ENCODE peak calls at places on chromosomes 7 and 10, in seven cellular contexts. M is OCI-LY7, A is hepatocyte, X is HCT116, L is PC-3, C is SK-N-SH, B is MM.1S. P is an unnamed sample.
A peak's percentile ranks its signal among the peaks of the same experiment; 100 is the strongest.

GRCh38 chr7:6653101-6653995 is 16.2 kb downstream of the ZNF316 start:
- DNase-seq in M (no peak), B (no peak), A (no peak), X (no peak), L (no peak), C (peak; percentile 48), P (no peak)

GRCh38 chr10:102243304-102243703 is 2.0 kb upstream of the PITX3 start:
- DNase-seq in C (no peak), L (peak; percentile 70), X (no peak), A (no peak), B (no peak), M (no peak), P (no peak)

GRCh38 chr10:128040681-128041080 is 85.5 kb downstream of the MKI67 start:
- DNase-seq in X (no peak), A (no peak), C (no peak), L (no peak), M (no peak), B (no peak), P (no peak)

GRCh38 chr10:63157845-63158624 is 24.9 kb downstream of the NRBF2 start:
- DNase-seq in L (peak; percentile 99), A (peak; percentile 92), M (peak; percentile 87), B (peak; percentile 85), X (peak; percentile 85), C (peak; percentile 54), P (peak; percentile 39)

GRCh38 chr7:117809958-117810357 is 63.3 kb downstream of the CTTNBP2 start:
- DNase-seq in A (peak; percentile 36), X (no peak), B (peak; percentile 71), C (no peak), M (no peak), L (no peak), P (no peak)

GRCh38 chr7:51823437-51823836 is 506.8 kb upstream of the COBL start:
- DNase-seq in M (no peak), X (no peak), B (peak; percentile 13), C (no peak), L (no peak), A (no peak), P (no peak)

GRCh38 chr7:149495785-149496641 is 1.6 kb downstream of the ZNF746 start:
- DNase-seq in X (no peak), M (no peak), A (peak; percentile 76), L (peak; percentile 19), C (peak; percentile 61), B (no peak), P (peak; percentile 47)

GRCh38 chr10:98226508-98227144 is 41.4 kb downstream of the LOXL4 start:
- DNase-seq in B (no peak), C (no peak), M (no peak), X (no peak), L (no peak), A (no peak), P (no peak)

GRCh38 chr10:115802911-115803310 is 470.1 kb downstream of the GFRA1 start:
- DNase-seq in L (no peak), X (no peak), C (no peak), A (no peak), B (peak; percentile 55), M (no peak), P (no peak)

GRCh38 chr10:122343135-122343800 is 31.2 kb upstream of the PLEKHA1 start:
- DNase-seq in A (no peak), X (no peak), B (no peak), L (no peak), C (no peak), M (peak; percentile 57), P (no peak)

GRCh38 chr10:11367505-11367904 is 243.9 kb downstream of the USP6NL start:
- DNase-seq in A (no peak), B (no peak), X (no peak), C (no peak), L (no peak), M (no peak), P (no peak)

GRCh38 chr10:21052709-21053104 is 155.6 kb upstream of the NEBL start:
- DNase-seq in A (no peak), B (no peak), L (no peak), C (no peak), M (no peak), X (no peak), P (no peak)

GRCh38 chr10:132335189-132336063 is 3.4 kb downstream of the LRRC27 start:
- DNase-seq in X (no peak), A (no peak), B (no peak), L (no peak), M (peak; percentile 73), C (no peak), P (no peak)

GRCh38 chr7:73838642-73839041 is 3.7 kb downstream of the METTL27 start:
- DNase-seq in X (no peak), C (no peak), B (peak; percentile 37), A (no peak), M (no peak), L (no peak), P (peak; percentile 56)

GRCh38 chr7:131898418-131898817 is 342.0 kb upstream of the PODXL start:
- DNase-seq in X (no peak), A (no peak), L (peak; percentile 15), M (no peak), C (no peak), B (no peak), P (no peak)
- H3K9me2 ChIP-seq in X (no peaks in the 10 kb centered on the region), A (no peaks in the 10 kb centered on the region), L (no peaks in the 10 kb centered on the region), M (no peaks in the 10 kb centered on the region), C (no peaks in the 10 kb centered on the region), B (no peaks in the 10 kb centered on the region), P (no peaks in the 10 kb centered on the region)

GRCh38 chr7:71229201-71229600 is 97.3 kb downstream of the GALNT17 start:
- DNase-seq in B (no peak), C (no peak), X (no peak), A (no peak), L (no peak), M (no peak), P (no peak)
- TF ChIP-seq CTCF in B (no peak), C (no peak), X (no peak), A (no peak), L (no peak), M (no peak), P (no peak)

DNA sequence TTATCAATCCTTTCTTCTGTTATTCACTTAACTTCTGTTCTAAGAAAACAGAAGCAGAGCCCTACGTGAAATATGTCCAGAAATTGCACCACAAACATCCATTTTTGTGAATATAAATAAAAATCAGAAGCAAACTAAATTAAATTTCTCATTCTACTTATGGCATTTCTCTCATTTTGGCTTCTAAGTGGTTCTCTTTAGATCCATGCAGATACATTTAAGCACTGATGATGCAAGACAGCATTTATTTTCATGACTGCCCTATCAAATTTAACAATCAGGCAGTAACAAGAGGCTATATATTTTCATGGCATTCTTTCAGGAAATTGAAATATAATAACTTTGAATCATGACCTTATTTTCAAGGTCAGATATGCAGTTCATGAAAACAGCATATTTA is 1049.6 kb downstream of the GRM8 start:
- DNase-seq in C (peak; percentile 3), B (no peak), M (no peak), L (no peak), A (no peak), X (no peak), P (no peak)
- H3K9me3 ChIP-seq in C (no peaks in the 10 kb centered on the region), B (no peaks in the 10 kb centered on the region), M (no peaks in the 10 kb centered on the region), L (peaks cover 12% of the 10 kb centered on the region), A (no peaks in the 10 kb centered on the region), X (no peaks in the 10 kb centered on the region), P (no peaks in the 10 kb centered on the region)

DNA sequence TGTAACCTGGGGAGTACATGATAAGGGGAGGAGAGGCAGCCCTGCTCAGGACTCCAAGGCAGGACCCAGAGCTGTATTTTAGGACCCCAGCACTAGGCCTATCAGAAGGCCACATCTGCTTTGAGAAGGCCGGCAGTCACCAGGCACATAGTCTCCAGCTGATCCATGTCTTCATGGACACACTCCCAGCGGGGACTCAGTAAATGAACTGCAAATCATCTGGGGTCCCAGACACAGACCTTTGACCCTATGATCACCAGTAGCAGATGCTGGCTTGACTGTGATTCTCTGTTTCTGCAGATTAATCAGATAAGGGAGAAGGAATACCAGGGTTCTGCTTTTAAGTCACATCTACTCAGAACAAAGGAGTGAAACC is 341.4 kb upstream of the PODXL start:
- DNase-seq in A (no peak), C (no peak), L (no peak), M (no peak), B (no peak), X (no peak), P (no peak)
- H3K9me2 ChIP-seq in A (no peaks in the 10 kb centered on the region), C (no peaks in the 10 kb centered on the region), L (no peaks in the 10 kb centered on the region), M (no peaks in the 10 kb centered on the region), B (no peaks in the 10 kb centered on the region), X (no peaks in the 10 kb centered on the region), P (no peaks in the 10 kb centered on the region)

DNA sequence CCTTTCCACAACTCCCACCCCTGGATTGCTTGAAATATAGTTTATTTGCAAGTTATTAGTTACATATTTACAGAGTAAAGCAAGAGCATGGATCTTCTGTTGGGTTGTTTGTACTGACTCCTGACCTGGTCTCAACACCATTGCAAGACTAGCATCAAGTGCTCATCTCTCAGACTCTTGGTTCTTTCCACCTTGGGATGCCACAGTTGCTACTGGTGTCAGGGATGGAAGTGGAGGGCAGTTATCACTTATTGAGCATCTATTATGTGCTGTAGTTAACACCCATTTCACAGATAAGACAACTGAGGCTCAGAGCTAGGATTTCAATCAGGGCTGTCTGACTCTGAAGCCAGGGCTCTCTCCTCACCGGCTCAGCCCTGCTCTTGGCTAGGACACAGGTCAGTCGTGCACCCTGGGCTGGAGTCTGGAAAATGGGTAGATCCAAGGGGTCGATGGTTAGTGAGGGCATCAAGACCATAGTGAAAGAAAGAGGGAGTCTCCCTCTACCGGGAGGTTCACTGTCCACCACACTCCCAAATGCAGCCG is 614 bp upstream of the ADAMTS14 start:
- DNase-seq in C (no peak), M (no peak), L (no peak), A (no peak), B (no peak), X (no peak), P (peak; percentile 33)
- TF ChIP-seq CTCF in C (no peak), M (no peak), L (peak; percentile 29), A (peak; percentile 12), B (no peak), X (no peak), P (peak; percentile 19)

DNA sequence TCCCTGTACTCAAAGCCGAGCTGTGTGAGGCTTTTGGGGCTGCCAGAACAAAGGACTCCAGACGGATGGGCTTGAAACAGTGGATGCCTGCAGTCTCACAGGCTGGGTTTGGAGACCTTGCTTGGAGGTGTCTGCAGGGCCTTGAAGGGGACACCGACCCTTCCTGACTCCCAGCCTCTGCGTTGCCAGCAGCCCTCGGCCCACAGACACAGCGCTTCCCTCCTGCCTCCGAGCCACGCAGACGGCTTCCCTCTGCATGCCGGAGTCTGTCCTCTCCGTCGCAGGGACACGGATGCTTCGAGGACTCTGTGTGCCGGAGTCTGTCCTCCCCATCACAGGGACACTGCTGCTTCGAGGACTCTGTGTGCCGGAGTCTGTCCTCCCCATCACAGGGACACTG is 524.7 kb downstream of the DNAJB6 start:
- DNase-seq in X (no peak), B (no peak), M (no peak), C (no peak), A (no peak), L (no peak), P (no peak)
- H3K9me3 ChIP-seq in X (no peaks in the 10 kb centered on the region), B (no peaks in the 10 kb centered on the region), M (no peaks in the 10 kb centered on the region), C (no peaks in the 10 kb centered on the region), A (no peaks in the 10 kb centered on the region), L (no peaks in the 10 kb centered on the region), P (no peaks in the 10 kb centered on the region)

GRCh38 chr7:54711900-54712595 is 47.0 kb downstream of the SEC61G start:
- DNase-seq in C (no peak), M (no peak), X (no peak), A (no peak), L (no peak), B (no peak), P (no peak)

GRCh38 chr7:54709283-54709682 is 49.7 kb downstream of the SEC61G start:
- DNase-seq in M (no peak), A (no peak), X (no peak), C (no peak), B (no peak), L (no peak), P (no peak)

GRCh38 chr7:54712777-54713176 is 46.2 kb downstream of the SEC61G start:
- DNase-seq in A (no peak), M (no peak), B (no peak), X (no peak), L (no peak), C (no peak), P (no peak)
- H3K9me2 ChIP-seq in A (no peaks in the 10 kb centered on the region), M (no peaks in the 10 kb centered on the region), B (no peaks in the 10 kb centered on the region), X (no peaks in the 10 kb centered on the region), L (no peaks in the 10 kb centered on the region), C (no peaks in the 10 kb centered on the region), P (no peaks in the 10 kb centered on the region)

P was measured in PC-9.